ENCODE peak calls at places on chromosomes 6 and 20, in six cellular contexts. F is fibroblast of lung, U is A673, I is HCT116, W is hepatocyte, K is endothelial cell of umbilical vein. G is an unnamed sample.
A peak's percentile ranks its signal among the peaks of the same experiment; 100 is the strongest.

GRCh38 chr20:23155141-23155590 is 69.0 kb upstream of the CD93 start:
- DNase-seq in U (no peak), W (no peak), K (no peak), F (no peak), I (no peak), G (no peak)

GRCh38 chr6:103995571-103995970 is 864.1 kb downstream of the HACE1 start:
- DNase-seq in W (no peak), U (no peak), F (no peak), I (no peak), K (no peak), G (no peak)

GRCh38 chr20:31967830-31968249 is at the start of gene XKR7:
- DNase-seq in U (no peak), W (no peak), F (no peak), I (no peak), K (no peak), G (no peak)

GRCh38 chr6:155123520-155123919 is 128.4 kb downstream of the TIAM2 start:
- DNase-seq in F (no peak), W (no peak), U (no peak), K (no peak), I (no peak), G (no peak)

GRCh38 chr6:95576218-95576617 is 1.1 kb upstream of the MANEA start:
- DNase-seq in W (no peak), K (no peak), I (no peak), U (no peak), F (no peak), G (no peak)

GRCh38 chr6:47109281-47109680 is 67.1 kb upstream of the ADGRF1 start:
- DNase-seq in I (no peak), U (no peak), F (no peak), K (no peak), W (no peak), G (no peak)

GRCh38 chr20:11582073-11582472 is 335.6 kb upstream of the BTBD3 start:
- DNase-seq in F (no peak), W (no peak), I (no peak), K (peak; percentile 1), U (no peak), G (no peak)

GRCh38 chr20:39016076-39016475 is 53.9 kb downstream of the DHX35 start:
- DNase-seq in F (no peak), I (no peak), U (no peak), W (no peak), K (no peak), G (no peak)

GRCh38 chr6:111710439-111710838 is 104.8 kb upstream of the TRAF3IP2 start:
- DNase-seq in K (no peak), W (no peak), I (no peak), U (no peak), F (no peak), G (no peak)

GRCh38 chr6:19999319-20000191 is 162.4 kb downstream of the ID4 start:
- DNase-seq in I (peak; percentile 36), W (no peak), U (peak; percentile 46), F (no peak), K (no peak), G (peak; percentile 69)

GRCh38 chr6:109165392-109165964 is 70.2 kb downstream of the CEP57L1 start:
- DNase-seq in I (no peak), K (peak; percentile 9), W (peak; percentile 70), U (no peak), F (peak; percentile 86), G (peak; percentile 4)

GRCh38 chr6:29557320-29557719 is 2.2 kb downstream of the UBD start:
- DNase-seq in W (no peak), K (no peak), I (no peak), F (no peak), U (no peak), G (no peak)

GRCh38 chr20:6142348-6142993 is 19.6 kb upstream of the FERMT1 start:
- DNase-seq in I (peak; percentile 60), K (peak; percentile 64), F (peak; percentile 70), U (peak; percentile 62), W (peak; percentile 82), G (peak; percentile 89)

GRCh38 chr6:85547719-85548118 is 45.9 kb downstream of the SNX14 start:
- DNase-seq in U (no peak), W (no peak), K (no peak), I (no peak), F (no peak), G (no peak)

GRCh38 chr6:2858678-2859324 is 17.1 kb upstream of the SERPINB1 start:
- DNase-seq in W (no peak), K (peak; percentile 33), I (no peak), F (no peak), U (peak; percentile 23), G (no peak)

GRCh38 chr20:57810511-57811372 is 100.9 kb upstream of the PMEPA1 start:
- DNase-seq in I (no peak), F (no peak), W (peak; percentile 84), K (no peak), U (no peak), G (peak; percentile 50)

GRCh38 chr6:155158044-155158843 is 105.6 kb upstream of the CLDN20 start:
- DNase-seq in K (peak; percentile 42), F (peak; percentile 29), U (peak; percentile 43), W (no peak), I (no peak), G (peak; percentile 73)

GRCh38 chr20:44306927-44307326 is 4.1 kb downstream of the FITM2 start:
- DNase-seq in U (no peak), W (no peak), K (no peak), I (no peak), F (no peak), G (no peak)

GRCh38 chr20:39659010-39659409 is 696.9 kb downstream of the DHX35 start:
- DNase-seq in W (no peak), K (no peak), U (no peak), F (no peak), I (no peak), G (no peak)

GRCh38 chr6:78810698-78811097 is 56.7 kb upstream of the IRAK1BP1 start:
- DNase-seq in I (no peak), F (no peak), W (no peak), U (no peak), K (no peak), G (peak; percentile 22)

GRCh38 chr6:79065232-79065631 is 12.8 kb downstream of the PHIP start:
- DNase-seq in W (no peak), K (peak; percentile 49), I (no peak), U (no peak), F (no peak), G (no peak)

GRCh38 chr6:8904754-8905153 is 469.4 kb upstream of the SLC35B3 start:
- DNase-seq in I (no peak), W (no peak), U (peak; percentile 29), K (no peak), F (no peak), G (peak; percentile 23)

GRCh38 chr20:40643891-40644290 is 45.1 kb downstream of the MAFB start:
- DNase-seq in U (peak; percentile 37), K (peak; percentile 63), F (no peak), I (no peak), W (no peak), G (no peak)

GRCh38 chr20:46928580-46929132 is 34.0 kb downstream of the EYA2 start:
- DNase-seq in U (no peak), K (no peak), W (no peak), I (no peak), F (peak; percentile 36), G (no peak)

DNA sequence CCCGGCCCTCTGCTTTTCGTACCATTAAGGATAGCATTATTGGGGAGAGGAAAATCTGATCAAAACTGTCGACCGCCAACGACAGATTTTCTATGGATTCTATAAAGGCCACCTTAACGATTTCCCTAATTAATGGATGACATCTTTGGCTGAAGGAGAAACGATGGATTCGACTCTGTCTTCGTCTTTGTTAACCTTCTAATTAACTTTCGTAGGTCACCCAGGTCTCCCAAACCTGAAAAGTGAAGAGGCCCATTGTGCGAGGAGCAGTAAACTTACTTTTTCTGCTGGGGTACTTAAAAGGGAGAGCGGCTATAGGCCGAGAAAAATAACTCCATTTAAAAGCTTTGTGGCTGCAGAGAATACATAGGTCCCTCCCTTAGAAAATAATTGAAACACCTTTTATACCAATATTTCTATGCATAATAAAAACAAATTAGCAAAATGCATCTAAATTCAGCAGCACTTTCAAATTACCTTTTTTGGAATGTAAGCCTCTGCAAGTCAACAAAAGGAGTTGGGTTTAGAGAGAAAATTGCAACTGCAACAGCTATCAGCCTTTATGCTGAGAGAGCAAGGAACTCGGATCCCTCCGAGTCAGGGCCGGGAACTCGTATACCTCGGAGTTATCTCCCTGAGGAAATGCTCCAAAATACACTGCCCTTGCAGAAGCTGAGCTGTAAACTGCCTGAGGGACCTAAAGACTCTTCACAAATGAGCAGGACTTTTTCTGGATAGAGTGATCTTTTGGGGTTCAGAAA is 31.4 kb upstream of the NR2E1 start:
- DNase-seq in F (no peak), K (no peak), I (no peak), U (no peak), W (no peak), G (no peak)
- TF ChIP-seq EZH2 in F (no peak), K (no peak), I (no peak), U (no peak), W (no peak), G (no peak)

GRCh38 chr6:5994999-5995698 is 11.6 kb downstream of the NRN1 start:
- DNase-seq in K (no peak), U (no peak), F (no peak), W (no peak), I (no peak), G (no peak)
- TF ChIP-seq EZH2 in K (no peak), U (no peak), F (no peak), W (peak; percentile 25), I (no peak), G (no peak)

DNA sequence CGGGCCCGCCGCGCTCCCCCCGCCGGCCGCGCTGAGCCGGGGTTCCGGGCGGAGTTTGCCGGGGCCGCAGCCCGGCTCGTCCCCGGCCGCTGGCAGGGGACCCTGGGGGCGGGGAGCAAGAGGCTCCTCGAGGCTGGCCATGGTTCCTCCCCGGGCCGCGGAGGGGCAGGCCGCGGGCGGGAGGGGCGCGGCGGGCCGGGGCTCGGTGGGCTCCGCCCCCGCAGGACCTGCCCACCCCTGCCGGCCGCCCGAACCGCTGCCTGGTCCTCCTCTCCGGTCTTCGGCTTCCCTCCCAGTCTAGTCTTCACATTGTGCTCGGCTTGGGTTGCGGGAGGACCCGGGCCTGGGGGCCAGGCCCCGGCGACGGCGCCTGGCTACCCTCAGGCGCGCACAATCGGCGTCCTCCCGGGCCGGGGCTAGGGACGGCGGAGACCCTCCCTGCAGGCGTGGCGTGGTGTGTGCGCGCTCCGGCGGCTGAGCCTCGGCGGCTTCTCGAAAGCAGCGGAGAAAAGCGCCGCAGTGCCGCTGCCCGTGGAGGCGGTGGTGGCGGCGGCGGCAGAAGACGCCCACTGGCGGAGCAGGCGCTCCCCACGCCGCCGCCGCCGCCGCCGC is at the start of gene PDE10A:
- DNase-seq in I (no peak), W (peak; percentile 56), F (peak; percentile 20), K (peak; percentile 57), U (peak; percentile 25), G (no peak)
- TF ChIP-seq EZH2 in I (no peak), W (no peak), F (no peak), K (no peak), U (no peak), G (no peak)

DNA sequence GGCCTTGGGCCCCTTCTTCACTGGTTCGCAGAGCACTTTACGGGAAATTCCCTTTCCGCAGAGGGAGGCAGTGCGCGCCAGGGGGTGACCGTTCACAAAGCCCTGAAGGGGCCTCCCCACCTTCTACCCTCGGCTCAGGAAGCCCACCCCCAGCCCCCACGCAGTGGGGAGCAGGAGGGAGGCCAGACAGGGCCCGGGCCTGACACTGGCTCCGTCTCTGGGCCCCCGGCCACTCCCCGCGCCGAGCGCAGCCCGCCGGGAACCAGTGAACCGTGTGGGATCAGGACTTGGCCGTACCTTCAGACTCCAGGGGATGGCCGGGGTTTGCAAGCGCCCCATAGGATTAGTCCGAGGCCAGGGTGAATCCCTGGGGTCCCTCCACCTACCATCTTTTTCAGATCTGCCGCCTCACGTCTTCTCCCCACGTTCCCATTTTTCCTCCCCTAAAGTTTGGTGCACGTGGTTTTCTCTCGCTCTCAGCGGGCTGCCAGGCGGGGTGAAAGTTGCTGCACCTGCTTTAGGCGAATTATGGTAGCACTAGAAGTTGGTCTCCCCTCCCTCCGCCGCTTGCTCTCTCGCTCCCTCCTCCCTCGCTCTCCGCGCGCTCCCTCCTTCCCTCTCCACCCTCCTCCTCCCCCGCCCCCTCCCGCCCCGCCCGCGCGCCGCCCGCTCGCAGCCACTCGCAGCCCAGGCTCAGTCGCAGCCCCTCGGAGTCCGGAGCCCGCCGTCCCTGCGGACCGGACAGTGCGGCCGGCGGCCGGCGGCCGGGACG is at the start of gene FOXP4:
- DNase-seq in I (peak; percentile 85), U (peak; percentile 97), K (peak; percentile 89), F (peak; percentile 95), W (peak; percentile 96), G (peak; percentile 90)
- TF ChIP-seq EZH2 in I (no peak), U (no peak), K (no peak), F (no peak), W (no peak), G (no peak)

G was measured in PC-3.